ENCODE peak calls at places on chromosome 3, in ten cellular contexts. F is ovary, N is pancreas, L is HFFc6, B is psoas muscle, R is brain microvascular endothelial cell, M is cardiac fibroblast, C is GM13976, Q is tibial artery, G is PC-9. I is an unnamed sample.

GRCh38 chr3:54999159-54999558 is 71.3 kb upstream of the LRTM1 start:
- DNase-seq in F (no peak), N (no peak), L (peak; percentile 76), B (no peak), R (peak; percentile 88), M (peak; percentile 88), C (no peak), Q (no peak), G (peak; percentile 33), I (peak; percentile 76)

GRCh38 chr3:5006755-5007202 is 27.5 kb downstream of the BHLHE40 start:
- DNase-seq in F (no peak), N (no peak), L (no peak), B (no peak), R (no peak), M (no peak), C (peak; percentile 87), Q (no peak), G (no peak), I (peak; percentile 55)

GRCh38 chr3:120497813-120498212 is 47.0 kb upstream of the FSTL1 start:
- DNase-seq in F (no peak), N (no peak), L (peak; percentile 16), B (no peak), R (no peak), M (no peak), C (no peak), Q (no peak), G (no peak), I (no peak)

GRCh38 chr3:97817965-97818364 is 3.8 kb upstream of the CRYBG3 start:
- DNase-seq in F (no peak), N (no peak), L (no peak), B (no peak), R (no peak), M (no peak), C (no peak), Q (no peak), G (no peak), I (no peak)

GRCh38 chr3:59605944-59606534 is 556.2 kb upstream of the CFAP20DC start:
- DNase-seq in F (no peak), N (no peak), L (no peak), B (no peak), R (no peak), M (no peak), C (no peak), Q (no peak), G (no peak), I (no peak)

GRCh38 chr3:69855436-69856162 is 116.3 kb downstream of the MITF start:
- DNase-seq in F (no peak), N (no peak), L (no peak), B (no peak), R (peak; percentile 82), M (peak; percentile 48), C (no peak), Q (no peak), G (no peak), I (no peak)

GRCh38 chr3:41200669-41201021 is 1.3 kb downstream of the CTNNB1 start:
- DNase-seq in F (no peak), N (no peak), L (peak; percentile 25), B (no peak), R (peak; percentile 72), M (peak; percentile 57), C (no peak), Q (no peak), G (peak; percentile 6), I (no peak)

GRCh38 chr3:141065258-141065657 is 14.1 kb downstream of the SPSB4 start:
- DNase-seq in F (no peak), N (peak; percentile 82), L (no peak), B (no peak), R (no peak), M (no peak), C (no peak), Q (peak; percentile 21), G (no peak), I (peak; percentile 27)

GRCh38 chr3:40070816-40071215 is 238.7 kb upstream of the EIF1B start:
- DNase-seq in F (no peak), N (no peak), L (no peak), B (no peak), R (peak; percentile 4), M (no peak), C (no peak), Q (no peak), G (no peak), I (no peak)

GRCh38 chr3:13309004-13309403 is 111.1 kb downstream of the NUP210 start:
- DNase-seq in F (no peak), N (no peak), L (no peak), B (peak; percentile 18), R (no peak), M (no peak), C (no peak), Q (no peak), G (no peak), I (no peak)

GRCh38 chr3:13303410-13303809 is 116.7 kb downstream of the NUP210 start:
- DNase-seq in F (no peak), N (no peak), L (no peak), B (peak; percentile 27), R (peak; percentile 13), M (no peak), C (no peak), Q (no peak), G (no peak), I (no peak)

GRCh38 chr3:13305623-13306022 is 114.5 kb downstream of the NUP210 start:
- DNase-seq in F (no peak), N (no peak), L (no peak), B (peak; percentile 8), R (no peak), M (no peak), C (no peak), Q (no peak), G (no peak), I (no peak)

GRCh38 chr3:13307041-13307440 is 113.1 kb downstream of the NUP210 start:
- DNase-seq in F (no peak), N (no peak), L (no peak), B (peak; percentile 15), R (no peak), M (no peak), C (no peak), Q (no peak), G (no peak), I (no peak)

DNA sequence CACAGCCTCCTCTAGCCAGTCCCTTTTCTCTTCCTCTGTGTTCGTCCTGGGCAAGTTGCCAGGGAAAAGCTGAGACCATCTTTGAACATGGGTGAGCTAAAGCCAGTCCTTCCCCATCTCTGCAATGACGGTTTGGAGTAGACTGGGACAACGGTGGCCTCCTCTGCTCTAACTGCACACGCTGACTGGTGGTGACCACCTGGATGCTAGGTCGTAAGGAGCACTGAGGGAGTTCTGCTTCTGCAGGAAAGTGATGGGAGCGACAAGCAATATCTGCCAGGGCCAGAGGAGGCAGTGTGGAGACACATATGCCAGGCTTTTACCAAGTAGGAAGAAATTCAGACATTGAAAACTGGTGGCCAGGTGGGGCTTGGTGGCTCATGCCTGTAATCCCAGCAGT is 111.7 kb downstream of the NUP210 start:
- DNase-seq in F (no peak), N (no peak), L (peak; percentile 48), B (peak; percentile 56), R (peak; percentile 51), M (peak; percentile 22), C (peak; percentile 70), Q (no peak), G (peak; percentile 7), I (peak; percentile 93)
- TF ChIP-seq CTCF in F (no peak), N (peak; percentile 35), L (peak; percentile 66), B (peak; percentile 14), R (peak; percentile 67), M (peak; percentile 40), C (peak; percentile 43), Q (peak; percentile 27), G (peak; percentile 71), I (peak; percentile 77)

DNA sequence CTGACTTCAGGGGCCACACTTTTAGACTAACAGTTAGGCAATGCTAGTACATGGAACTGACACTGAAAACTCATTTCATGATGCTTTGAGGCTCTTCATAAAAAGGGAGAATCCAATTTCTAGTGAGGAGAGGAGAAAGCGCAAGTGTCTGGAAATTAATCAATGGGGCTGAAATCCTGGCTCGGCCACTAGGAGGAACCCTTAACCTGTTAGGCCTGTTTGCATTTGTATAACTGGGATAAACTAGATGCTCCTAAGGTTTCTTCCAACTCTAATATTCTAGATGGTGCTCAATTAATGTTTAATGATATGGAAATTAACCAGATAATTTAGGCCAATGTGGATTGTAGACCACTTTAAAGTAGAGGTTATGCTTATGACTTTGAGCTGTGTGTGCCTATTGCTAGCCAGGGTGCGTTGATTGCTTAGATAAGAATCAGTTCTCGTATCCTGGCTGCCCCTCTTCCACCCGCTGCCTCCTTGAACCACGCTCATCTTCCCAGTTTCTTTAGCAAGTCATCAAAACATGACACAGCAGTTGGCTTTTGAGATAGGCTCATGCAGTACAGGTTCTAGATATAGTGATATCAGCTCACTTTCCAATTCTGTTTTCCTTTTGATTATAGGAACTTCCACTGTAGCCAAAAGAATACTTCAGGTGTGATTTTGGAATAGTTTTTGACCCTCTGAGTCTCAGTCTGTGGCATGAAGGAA is 16.8 kb upstream of the CRBN start:
- DNase-seq in F (no peak), N (no peak), L (no peak), B (no peak), R (peak; percentile 22), M (peak; percentile 12), C (no peak), Q (no peak), G (peak; percentile 14), I (peak; percentile 76)
- TF ChIP-seq CTCF in F (no peak), N (peak; percentile 15), L (peak; percentile 76), B (peak; percentile 17), R (peak; percentile 67), M (peak; percentile 52), C (peak; percentile 39), Q (no peak), G (peak; percentile 56), I (peak; percentile 90)

GRCh38 chr3:30631237-30631961 is 25.0 kb downstream of the TGFBR2 start:
- DNase-seq in F (no peak), N (no peak), L (peak; percentile 32), B (no peak), R (peak; percentile 40), M (peak; percentile 52), C (no peak), Q (no peak), G (no peak), I (no peak)
- TF ChIP-seq CTCF in F (no peak), N (no peak), L (no peak), B (no peak), R (peak; percentile 8), M (peak; percentile 5), C (no peak), Q (no peak), G (no peak), I (peak; percentile 12)

GRCh38 chr3:45054196-45054857 is 28.2 kb downstream of the CLEC3B start:
- DNase-seq in F (no peak), N (no peak), L (peak; percentile 71), B (no peak), R (no peak), M (peak; percentile 84), C (no peak), Q (no peak), G (no peak), I (no peak)

GRCh38 chr3:45057557-45057956 is 31.5 kb downstream of the CLEC3B start:
- DNase-seq in F (no peak), N (no peak), L (no peak), B (no peak), R (no peak), M (no peak), C (no peak), Q (no peak), G (no peak), I (no peak)

GRCh38 chr3:45056608-45057301 is 30.7 kb downstream of the CLEC3B start:
- DNase-seq in F (no peak), N (no peak), L (no peak), B (no peak), R (no peak), M (peak; percentile 23), C (no peak), Q (no peak), G (peak; percentile 18), I (peak; percentile 90)

GRCh38 chr3:45055032-45055410 is 28.9 kb downstream of the CLEC3B start:
- DNase-seq in F (no peak), N (no peak), L (peak; percentile 57), B (no peak), R (no peak), M (peak; percentile 76), C (no peak), Q (no peak), G (no peak), I (no peak)

GRCh38 chr3:45055411-45056143 is 29.5 kb downstream of the CLEC3B start:
- DNase-seq in F (no peak), N (no peak), L (peak; percentile 79), B (no peak), R (no peak), M (peak; percentile 56), C (no peak), Q (no peak), G (no peak), I (peak; percentile 84)
- TF ChIP-seq CTCF in F (no peak), N (no peak), L (peak; percentile 61), B (no peak), R (peak; percentile 15), M (no peak), C (no peak), Q (peak; percentile 3), G (peak; percentile 33), I (peak; percentile 72)

I was measured in endodermal cell.